ENCODE peak calls at places on chromosome 9, in seven cellular contexts. Z is right cardiac atrium; G is A549; H is heart left ventricle; I is activated T-helper 17 cell treated with anti-CD3 and anti-CD28 coated beads, Interleukin-2, amount 50 U/mL, for 72 hours; C is left lobe of liver; E is activated CD4-positive, alpha-beta T cell treated with anti-CD3 and anti-CD28 coated beads for 36 hours. B is an unnamed sample.

GRCh38 chr9:27523141-27523540 is 949 bp upstream of the IFNK start:
- ATAC-seq in I (no peak), G (no peak), Z (no peak), E (no peak), H (no peak), C (no peak), B (no peak)

GRCh38 chr9:120438111-120438510 is 141.9 kb downstream of the CDK5RAP2 start:
- ATAC-seq in Z (no peak), C (peak; percentile 11), E (peak; percentile 39), H (peak; percentile 17), G (no peak), I (peak; percentile 87), B (peak; percentile 61)

GRCh38 chr9:119004618-119004990 is 364.6 kb downstream of the BRINP1 start:
- ATAC-seq in Z (peak; percentile 96), I (no peak), G (no peak), E (no peak), H (peak; percentile 94), C (peak; percentile 86), B (no peak)

GRCh38 chr9:105510024-105510423 is 47.9 kb upstream of the FKTN start:
- ATAC-seq in Z (no peak), E (peak; percentile 49), H (no peak), C (no peak), I (peak; percentile 94), G (no peak), B (no peak)

GRCh38 chr9:136137321-136138054 is 18.8 kb upstream of the TMEM250 start:
- ATAC-seq in H (no peak), E (no peak), C (no peak), G (peak; percentile 16), I (no peak), Z (no peak), B (no peak)

GRCh38 chr9:134251296-134251695 is 75.0 kb upstream of the RXRA start:
- ATAC-seq in Z (no peak), C (no peak), E (no peak), I (no peak), H (no peak), G (no peak), B (no peak)

GRCh38 chr9:73683862-73684591 is 532.4 kb downstream of the ANXA1 start:
- ATAC-seq in Z (no peak), C (peak; percentile 81), E (no peak), G (peak; percentile 67), H (no peak), I (no peak), B (peak; percentile 71)

GRCh38 chr9:126113176-126113575 is 213.5 kb upstream of the MVB12B start:
- ATAC-seq in Z (no peak), G (no peak), I (no peak), C (no peak), H (no peak), E (no peak), B (no peak)

GRCh38 chr9:120910643-120911042 is 16.0 kb downstream of the TRAF1 start:
- ATAC-seq in G (no peak), Z (no peak), I (peak; percentile 78), H (no peak), E (peak; percentile 69), C (no peak), B (peak; percentile 65)

GRCh38 chr9:77929942-77930341 is 101.7 kb downstream of the GNAQ start:
- ATAC-seq in H (no peak), Z (no peak), E (no peak), I (no peak), G (no peak), C (no peak), B (no peak)

GRCh38 chr9:91978739-91979414 is 28.8 kb upstream of the ROR2 start:
- ATAC-seq in H (no peak), C (peak; percentile 48), I (no peak), E (no peak), G (peak; percentile 89), Z (peak; percentile 57), B (peak; percentile 39)

GRCh38 chr9:123440256-123440655 is 84.3 kb downstream of the CRB2 start:
- ATAC-seq in G (no peak), H (no peak), I (no peak), E (no peak), Z (no peak), C (no peak), B (no peak)

GRCh38 chr9:20989923-20990341 is 41.5 kb downstream of the HACD4 start:
- ATAC-seq in I (no peak), Z (peak; percentile 73), C (no peak), H (peak; percentile 52), E (no peak), G (no peak), B (no peak)

GRCh38 chr9:131781069-131781468 is 41.2 kb upstream of the RAPGEF1 start:
- ATAC-seq in H (no peak), I (peak; percentile 50), Z (no peak), G (peak; percentile 48), C (no peak), E (peak; percentile 65), B (no peak)

GRCh38 chr9:96618209-96619108 is 1.2 kb downstream of the CDC14B start:
- ATAC-seq in Z (peak; percentile 34), H (peak; percentile 65), G (peak; percentile 57), E (peak; percentile 11), I (peak; percentile 36), C (peak; percentile 68), B (peak; percentile 82)

GRCh38 chr9:19492775-19493173 is 84.0 kb downstream of the ACER2 start:
- ATAC-seq in I (no peak), Z (no peak), H (no peak), C (no peak), G (no peak), E (peak; percentile 16), B (no peak)

GRCh38 chr9:104879555-104880318 is 48.2 kb downstream of the ABCA1 start:
- ATAC-seq in I (no peak), G (no peak), H (peak; percentile 73), Z (peak; percentile 77), C (no peak), E (no peak), B (peak; percentile 13)

GRCh38 chr9:118162711-118163110 is 458.5 kb downstream of the TLR4 start:
- ATAC-seq in H (no peak), C (no peak), E (no peak), I (no peak), G (no peak), Z (no peak), B (no peak)